ENCODE peak calls at places on chromosome X, in seven cellular contexts. Q is right lobe of liver, E is IMR-90, L is tibial nerve, W is transverse colon, P is stomach, S is gastrocnemius medialis. T is an unnamed sample.

GRCh38 chrX:149074429-149074828 is 430.7 kb downstream of the IDS start:
- DNase-seq in S (peak), L (peak), Q (no peak), W (no peak), P (no peak), E (no peak), T (no peak)

GRCh38 chrX:110755061-110755460 is 40.6 kb downstream of the CHRDL1 start:
- DNase-seq in Q (no peak), W (no peak), E (peak), L (no peak), P (no peak), S (no peak), T (no peak)

GRCh38 chrX:140050906-140051305 is 85.6 kb upstream of the CXorf66 start:
- DNase-seq in E (peak), L (no peak), Q (no peak), P (no peak), W (no peak), S (no peak), T (no peak)

GRCh38 chrX:86121916-86122315 is 26.3 kb upstream of the DACH2 start:
- DNase-seq in Q (no peak), S (no peak), E (no peak), L (no peak), W (no peak), P (no peak), T (no peak)

GRCh38 chrX:43836435-43837184 is 45.6 kb downstream of the MAOB start:
- DNase-seq in P (no peak), W (no peak), E (peak), L (no peak), Q (no peak), S (no peak), T (no peak)

GRCh38 chrX:155877288-155877687 is 3.9 kb upstream of the VAMP7 start:
- DNase-seq in L (no peak), E (no peak), P (no peak), S (no peak), Q (no peak), W (no peak), T (no peak)

GRCh38 chrX:22674947-22675346 is 324.8 kb upstream of the DDX53 start:
- DNase-seq in W (no peak), P (no peak), Q (no peak), L (no peak), E (no peak), S (no peak), T (no peak)

GRCh38 chrX:45669715-45670360 is 469.2 kb upstream of the DIPK2B start:
- DNase-seq in P (no peak), W (no peak), S (no peak), L (no peak), Q (no peak), E (peak), T (no peak)

GRCh38 chrX:31209005-31209612 is 137.3 kb upstream of the FTHL17 start:
- DNase-seq in P (no peak), E (peak), W (no peak), Q (no peak), S (no peak), L (no peak), T (no peak)

GRCh38 chrX:19893722-19894121 is 6.3 kb upstream of the SH3KBP1 start:
- DNase-seq in E (peak), W (no peak), L (no peak), Q (no peak), S (no peak), P (no peak), T (no peak)

GRCh38 chrX:46208225-46208854 is 336.9 kb downstream of the ZNF674 start:
- DNase-seq in Q (no peak), S (no peak), P (no peak), E (no peak), W (no peak), L (no peak), T (no peak)

GRCh38 chrX:9873952-9874351 is 87.7 kb downstream of the SHROOM2 start:
- DNase-seq in E (peak), S (no peak), P (peak), L (no peak), Q (no peak), W (peak), T (peak)

GRCh38 chrX:1434871-1435240 is 17.9 kb downstream of the ASMTL start:
- DNase-seq in P (no peak), S (no peak), L (no peak), Q (no peak), W (no peak), E (no peak), T (no peak)

GRCh38 chrX:8815460-8816065 is 14.4 kb upstream of the FAM9A start:
- DNase-seq in E (peak), P (no peak), S (no peak), L (no peak), W (no peak), Q (no peak), T (no peak)

GRCh38 chrX:9464435-9465371 is at the start of gene TBL1X:
- DNase-seq in P (peak), W (peak), L (no peak), S (peak), E (peak), Q (peak), T (peak)

GRCh38 chrX:30888526-30889146 is 418 bp downstream of the TAB3 start:
- DNase-seq in Q (no peak), E (no peak), P (no peak), L (no peak), W (peak), S (no peak), T (no peak)

GRCh38 chrX:109312757-109313156 is 169.1 kb downstream of the GUCY2F start:
- DNase-seq in E (no peak), S (no peak), P (no peak), Q (no peak), W (no peak), L (no peak), T (no peak)

GRCh38 chrX:135424469-135424868 is 2.7 kb downstream of the SMIM10L2A start:
- DNase-seq in P (no peak), L (no peak), Q (no peak), W (no peak), S (no peak), E (no peak), T (no peak)

GRCh38 chrX:1486749-1487361 is 34.1 kb upstream of the ASMTL start:
- DNase-seq in P (no peak), W (no peak), L (no peak), E (no peak), S (no peak), Q (peak), T (no peak)

GRCh38 chrX:136130931-136131843 is 16.1 kb upstream of the FHL1 start:
- DNase-seq in L (no peak), W (no peak), E (peak), Q (no peak), P (no peak), S (no peak), T (no peak)

GRCh38 chrX:64152857-64153256 is 52.7 kb downstream of the AMER1 start:
- DNase-seq in W (no peak), L (no peak), Q (no peak), E (no peak), P (peak), S (no peak), T (no peak)

GRCh38 chrX:46447384-46447783 is 97.8 kb downstream of the ZNF674 start:
- DNase-seq in W (no peak), E (peak), S (no peak), Q (no peak), P (no peak), L (no peak), T (peak)

GRCh38 chrX:69021561-69021960 is 143.7 kb downstream of the PJA1 start:
- DNase-seq in E (no peak), W (no peak), L (no peak), Q (no peak), S (no peak), P (no peak), T (no peak)

GRCh38 chrX:151227637-151228036 is 51.3 kb downstream of the GPR50 start:
- DNase-seq in E (no peak), S (no peak), W (no peak), L (no peak), Q (no peak), P (no peak), T (no peak)

GRCh38 chrX:5068550-5068949 is 1160.1 kb downstream of the NLGN4X start:
- DNase-seq in P (no peak), S (no peak), Q (no peak), W (no peak), E (no peak), L (no peak), T (no peak)

GRCh38 chrX:101348452-101349222 is at the start of gene TIMM8A:
- DNase-seq in P (peak), S (peak), W (peak), E (peak), L (peak), Q (peak), T (peak)
- TF ChIP-seq POLR2A in P (no peak), S (peak), W (peak), E (peak), L (peak), Q (peak), T (peak)

GRCh38 chrX:73840120-73840924 is 277.3 kb downstream of the CHIC1 start:
- DNase-seq in P (no peak), S (no peak), W (no peak), L (no peak), E (no peak), Q (no peak), T (no peak)

GRCh38 chrX:73838123-73838522 is 275.1 kb downstream of the CHIC1 start:
- DNase-seq in W (no peak), S (no peak), E (no peak), P (no peak), L (no peak), Q (no peak), T (no peak)

GRCh38 chrX:73839152-73839551 is 276.2 kb downstream of the CHIC1 start:
- DNase-seq in W (no peak), E (no peak), Q (no peak), S (no peak), L (no peak), P (no peak), T (no peak)

GRCh38 chrX:73841337-73841736 is 278.3 kb downstream of the CHIC1 start:
- DNase-seq in E (no peak), W (no peak), P (no peak), L (no peak), Q (no peak), S (no peak), T (no peak)

DNA sequence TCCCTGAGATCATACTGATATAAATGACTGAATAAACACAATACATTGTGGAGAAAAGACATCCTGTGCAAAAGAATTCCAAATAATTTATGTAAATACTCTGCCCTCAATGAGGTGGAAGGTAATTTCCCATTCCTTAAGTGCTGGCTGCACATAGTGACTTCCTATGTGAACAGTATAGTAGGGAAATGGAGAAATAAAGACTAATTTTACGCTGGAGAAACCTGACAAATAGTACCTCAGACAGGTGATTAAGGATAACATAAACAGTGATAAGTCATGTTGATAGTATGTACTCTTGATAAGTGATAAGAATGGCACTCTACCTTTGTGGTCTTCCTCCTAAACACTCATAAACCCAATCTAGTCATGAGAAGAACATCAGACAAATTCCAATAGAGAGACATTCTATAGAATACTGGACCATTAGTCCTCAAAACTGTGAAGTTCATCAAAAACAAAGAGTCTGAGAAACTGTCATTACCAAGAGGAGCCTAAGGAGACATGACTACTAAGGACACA is 274.0 kb downstream of the CHIC1 start:
- DNase-seq in S (no peak), W (no peak), P (no peak), E (no peak), Q (no peak), L (no peak), T (no peak)
- TF ChIP-seq POLR2A in S (no peak), W (no peak), P (no peak), E (no peak), Q (no peak), L (no peak), T (no peak)

GRCh38 chrX:132858018-132858417 is 100.4 kb downstream of the HS6ST2 start:
- DNase-seq in S (no peak), W (no peak), L (no peak), P (no peak), Q (no peak), E (no peak), T (no peak)
- TF ChIP-seq POLR2A in S (no peak), W (no peak), L (no peak), P (no peak), Q (no peak), E (no peak), T (no peak)

GRCh38 chrX:107672955-107673378 is 44.7 kb downstream of the PRPS1 start:
- DNase-seq in S (peak), E (peak), Q (peak), W (peak), L (peak), P (peak), T (peak)
- TF ChIP-seq POLR2A in S (peak), E (no peak), Q (no peak), W (peak), L (peak), P (no peak), T (no peak)

GRCh38 chrX:119654112-119654531 is 38.8 kb downstream of the SEPTIN6 start:
- DNase-seq in L (peak), S (peak), W (no peak), P (no peak), E (peak), Q (no peak), T (no peak)

GRCh38 chrX:119659522-119659921 is 33.4 kb downstream of the SEPTIN6 start:
- DNase-seq in W (no peak), P (no peak), E (no peak), S (no peak), Q (no peak), L (no peak), T (no peak)

GRCh38 chrX:119655125-119655524 is 37.8 kb downstream of the SEPTIN6 start:
- DNase-seq in P (no peak), E (peak), L (no peak), Q (no peak), W (no peak), S (no peak), T (no peak)
- TF ChIP-seq POLR2A in P (no peak), E (no peak), L (no peak), Q (no peak), W (no peak), S (no peak), T (no peak)

DNA sequence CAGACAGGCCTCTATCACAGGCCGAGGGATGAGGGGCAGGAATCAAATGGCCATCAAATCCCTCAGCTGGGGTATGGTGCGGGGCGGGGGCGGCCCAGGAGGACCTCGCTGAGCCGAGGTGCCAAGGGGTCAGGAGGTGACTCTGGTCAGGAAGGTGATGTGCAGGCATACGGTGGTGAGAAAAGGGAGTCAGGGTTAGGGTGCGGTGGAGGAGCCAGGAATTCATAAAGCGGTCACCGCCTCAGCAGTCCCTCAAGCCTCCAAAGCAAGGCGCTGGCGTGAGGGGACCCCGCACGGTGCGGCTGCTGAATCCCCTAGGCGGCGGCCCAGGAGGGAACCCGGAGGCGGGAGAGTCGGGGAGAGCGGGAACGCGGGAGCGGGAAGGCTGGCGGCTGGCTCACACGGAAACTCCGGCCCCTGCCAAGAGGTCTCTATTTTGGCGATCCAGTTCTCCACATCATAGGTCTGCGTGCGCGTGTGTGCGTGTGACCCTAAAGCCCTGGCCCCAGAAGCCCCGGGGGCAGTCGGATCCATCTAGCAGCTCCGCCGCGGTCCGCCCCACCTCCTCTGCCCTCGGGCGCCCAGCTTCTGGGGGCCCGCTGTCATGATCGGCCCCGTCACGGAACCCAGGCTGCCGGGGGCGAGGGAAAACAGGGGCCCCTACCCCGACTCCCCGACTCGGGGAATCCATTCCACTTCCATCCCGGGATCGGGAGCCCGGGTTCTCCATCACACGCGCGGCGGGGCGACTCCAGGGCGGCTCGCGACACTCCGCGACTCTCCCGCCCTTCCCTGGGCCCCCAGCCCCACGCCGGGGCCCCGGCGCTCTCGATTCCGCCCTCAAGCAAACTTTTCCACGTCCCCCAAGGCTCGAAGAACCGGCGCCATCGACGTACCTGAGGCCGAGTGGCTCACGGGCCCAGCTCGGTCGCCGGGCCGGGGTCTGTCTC is 593 bp downstream of the ELF4 start:
- DNase-seq in Q (no peak), E (peak), W (no peak), S (no peak), L (no peak), P (no peak), T (no peak)
- TF ChIP-seq POLR2A in Q (no peak), E (no peak), W (no peak), S (no peak), L (no peak), P (no peak), T (no peak)

GRCh38 chrX:104486691-104487090 is 79.3 kb upstream of the IL1RAPL2 start:
- DNase-seq in W (no peak), L (no peak), P (no peak), S (no peak), Q (no peak), E (no peak), T (no peak)
- TF ChIP-seq POLR2A in W (no peak), L (no peak), P (no peak), S (no peak), Q (no peak), E (no peak), T (no peak)

DNA sequence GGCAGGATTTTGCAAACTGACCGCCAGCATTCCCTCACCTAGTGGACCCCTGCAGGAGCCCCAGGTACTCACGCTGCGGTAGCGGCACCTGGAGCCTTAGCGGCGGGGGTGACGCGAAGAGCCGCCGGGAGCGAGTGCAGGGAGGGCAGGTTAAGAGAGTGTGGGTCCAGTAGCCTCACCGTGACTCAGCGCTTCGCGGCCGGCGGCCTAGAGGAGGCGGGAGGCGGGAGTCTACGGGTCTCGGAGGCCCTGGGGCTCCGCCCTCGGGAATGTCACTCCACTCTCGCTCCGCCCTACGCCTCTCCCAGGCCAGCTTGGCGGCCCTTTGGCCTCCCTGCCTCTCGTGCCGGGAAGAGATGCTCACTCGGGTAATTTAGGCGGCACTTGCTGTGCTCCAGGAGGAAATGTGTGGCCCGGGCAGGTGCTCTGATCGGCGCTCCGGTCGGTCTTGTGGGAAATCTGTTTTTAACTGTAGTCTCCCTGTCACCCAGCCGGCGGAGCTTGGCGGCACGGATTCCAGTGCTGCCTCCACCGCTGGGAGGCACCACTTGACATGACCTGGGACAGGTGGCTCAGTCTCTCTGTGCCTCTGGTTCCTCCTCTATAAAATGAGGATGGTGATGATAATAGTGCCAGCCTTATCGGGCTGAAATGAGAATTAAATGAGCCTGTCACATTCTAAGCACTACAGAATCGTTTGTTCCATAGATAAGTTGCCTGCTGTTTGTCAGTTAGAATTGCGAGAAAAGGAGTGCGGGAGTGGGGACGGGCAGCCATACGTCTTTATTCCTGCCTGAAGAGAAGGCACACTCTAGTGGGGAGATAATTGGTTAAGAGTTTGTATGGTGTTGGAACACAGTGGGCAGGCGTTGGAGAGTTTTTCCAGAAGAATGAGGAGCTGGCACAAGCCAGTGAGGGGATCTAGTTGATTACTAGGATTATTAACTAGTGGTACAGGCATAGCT is at the start of gene PIR:
- DNase-seq in Q (peak), P (peak), E (peak), W (peak), S (peak), L (peak), T (peak)
- TF ChIP-seq POLR2A in Q (peak), P (no peak), E (no peak), W (peak), S (peak), L (no peak), T (no peak)

GRCh38 chrX:65999029-65999562 is 40.8 kb downstream of the VSIG4 start:
- DNase-seq in E (no peak), W (no peak), L (no peak), Q (no peak), P (no peak), S (no peak), T (no peak)
- TF ChIP-seq POLR2A in E (no peak), W (no peak), L (no peak), Q (no peak), P (no peak), S (no peak), T (no peak)

GRCh38 chrX:53224860-53225797 is at the start of gene KDM5C:
- DNase-seq in Q (peak), P (peak), W (peak), L (peak), E (peak), S (peak), T (peak)
- TF ChIP-seq POLR2A in Q (peak), P (no peak), W (peak), L (no peak), E (peak), S (peak), T (peak)

T was measured in GM12892.